ENCODE peak calls at places on chromosome 9, in eight cellular contexts. F is hepatocyte, I is aorta, N is PC-3, B is gastrocnemius medialis, W is upper lobe of right lung, Q is fibroblast of lung, P is sigmoid colon. E is an unnamed sample.

GRCh38 chr9:132806723-132807421 is 71.2 kb downstream of the AK8 start:
- DNase-seq in F (peak; percentile 29), I (peak; percentile 32), N (peak; percentile 3), B (no peak), W (no peak), Q (peak; percentile 8), P (no peak), E (no peak)

GRCh38 chr9:99748251-99748650 is 73.4 kb upstream of the NR4A3 start:
- DNase-seq in F (no peak), I (no peak), N (no peak), B (no peak), W (no peak), Q (no peak), P (no peak), E (no peak)

GRCh38 chr9:22649384-22649783 is 202.8 kb downstream of the DMRTA1 start:
- DNase-seq in F (no peak), I (no peak), N (no peak), B (no peak), W (no peak), Q (peak; percentile 33), P (no peak), E (no peak)

GRCh38 chr9:70668751-70669150 is 254.3 kb upstream of the KLF9 start:
- DNase-seq in F (no peak), I (no peak), N (no peak), B (no peak), W (no peak), Q (peak; percentile 13), P (no peak), E (no peak)

GRCh38 chr9:92660266-92660665 is 9.7 kb downstream of the IPPK start:
- DNase-seq in F (no peak), I (peak; percentile 30), N (no peak), B (no peak), W (no peak), Q (no peak), P (no peak), E (no peak)

GRCh38 chr9:21294904-21295538 is 10.1 kb downstream of the IFNA5 start:
- DNase-seq in F (no peak), I (no peak), N (no peak), B (no peak), W (no peak), Q (no peak), P (no peak), E (no peak)

GRCh38 chr9:127305450-127306226 is 41.1 kb downstream of the GARNL3 start:
- DNase-seq in F (no peak), I (no peak), N (no peak), B (no peak), W (no peak), Q (no peak), P (no peak), E (no peak)

GRCh38 chr9:27856748-27857147 is 283.5 kb upstream of the C9orf72 start:
- DNase-seq in F (no peak), I (no peak), N (no peak), B (no peak), W (no peak), Q (no peak), P (no peak), E (no peak)

GRCh38 chr9:136373300-136374182 is at the start of gene CARD9:
- DNase-seq in F (no peak), I (no peak), N (no peak), B (peak; percentile 13), W (peak; percentile 82), Q (no peak), P (peak; percentile 77), E (no peak)

GRCh38 chr9:131487001-131487400 is 15.7 kb upstream of the POMT1 start:
- DNase-seq in F (no peak), I (peak; percentile 49), N (no peak), B (no peak), W (no peak), Q (no peak), P (no peak), E (no peak)

GRCh38 chr9:36941441-36941840 is 92.6 kb downstream of the PAX5 start:
- DNase-seq in F (no peak), I (no peak), N (no peak), B (no peak), W (no peak), Q (no peak), P (no peak), E (no peak)

GRCh38 chr9:36189978-36190377 is 743 bp upstream of the CLTA start:
- DNase-seq in F (peak; percentile 46), I (no peak), N (no peak), B (no peak), W (no peak), Q (no peak), P (peak; percentile 53), E (no peak)

GRCh38 chr9:91071185-91071990 is 269.8 kb downstream of the SYK start:
- DNase-seq in F (peak; percentile 16), I (no peak), N (peak; percentile 75), B (peak; percentile 85), W (no peak), Q (peak; percentile 90), P (no peak), E (no peak)

GRCh38 chr9:27337833-27338526 is 41.0 kb upstream of the EQTN start:
- DNase-seq in F (no peak), I (no peak), N (no peak), B (no peak), W (peak; percentile 71), Q (no peak), P (no peak), E (no peak)

GRCh38 chr9:89433826-89434225 is 64.1 kb downstream of the SEMA4D start:
- DNase-seq in F (no peak), I (no peak), N (no peak), B (no peak), W (no peak), Q (peak; percentile 78), P (no peak), E (no peak)

GRCh38 chr9:86944974-86945867 is 2.1 kb downstream of the GAS1 start:
- DNase-seq in F (peak; percentile 15), I (no peak), N (no peak), B (no peak), W (no peak), Q (no peak), P (peak; percentile 71), E (no peak)

GRCh38 chr9:5553211-5553610 is 42.9 kb downstream of the PDCD1LG2 start:
- DNase-seq in F (no peak), I (no peak), N (no peak), B (no peak), W (no peak), Q (peak; percentile 92), P (no peak), E (no peak)

GRCh38 chr9:68654075-68654474 is 51.0 kb upstream of the PIP5K1B start:
- DNase-seq in F (no peak), I (no peak), N (no peak), B (no peak), W (no peak), Q (no peak), P (no peak), E (no peak)

GRCh38 chr9:131656356-131657030 is 83.4 kb downstream of the RAPGEF1 start:
- DNase-seq in F (no peak), I (no peak), N (no peak), B (peak; percentile 54), W (peak; percentile 89), Q (no peak), P (peak; percentile 83), E (peak; percentile 62)

GRCh38 chr9:14080940-14081621 is 232.9 kb downstream of the NFIB start:
- DNase-seq in F (no peak), I (no peak), N (peak; percentile 50), B (no peak), W (no peak), Q (peak; percentile 95), P (no peak), E (no peak)

GRCh38 chr9:134325096-134325812 is 1.0 kb upstream of the RXRA start:
- DNase-seq in F (peak; percentile 75), I (peak; percentile 82), N (peak; percentile 48), B (no peak), W (peak; percentile 85), Q (peak; percentile 55), P (peak; percentile 81), E (no peak)

GRCh38 chr9:17137576-17137975 is 2.7 kb downstream of the CNTLN start:
- DNase-seq in F (no peak), I (no peak), N (no peak), B (no peak), W (no peak), Q (peak; percentile 6), P (no peak), E (no peak)

GRCh38 chr9:72675586-72675985 is 154.2 kb downstream of the TMC1 start:
- DNase-seq in F (no peak), I (no peak), N (no peak), B (no peak), W (no peak), Q (peak; percentile 81), P (no peak), E (no peak)

GRCh38 chr9:12889402-12890106 is 114.7 kb downstream of the LURAP1L start:
- DNase-seq in F (no peak), I (no peak), N (no peak), B (no peak), W (no peak), Q (no peak), P (no peak), E (no peak)

GRCh38 chr9:12891588-12891987 is 116.8 kb downstream of the LURAP1L start:
- DNase-seq in F (no peak), I (no peak), N (no peak), B (no peak), W (no peak), Q (no peak), P (no peak), E (no peak)
- H3K9me3 ChIP-seq in F (no peaks in the 10 kb centered on the region), I (no peaks in the 10 kb centered on the region), N (peaks cover 4% of the 10 kb centered on the region), B (no peaks in the 10 kb centered on the region), W (no peaks in the 10 kb centered on the region), Q (no peaks in the 10 kb centered on the region), P (peaks cover 3% of the 10 kb centered on the region), E (no peaks in the 10 kb centered on the region)

GRCh38 chr9:74245871-74246552 is 251.1 kb upstream of the RORB start:
- DNase-seq in F (no peak), I (no peak), N (no peak), B (no peak), W (no peak), Q (no peak), P (no peak), E (no peak)
- H3K9me3 ChIP-seq in F (no peaks in the 10 kb centered on the region), I (no peaks in the 10 kb centered on the region), N (no peaks in the 10 kb centered on the region), B (no peaks in the 10 kb centered on the region), W (no peaks in the 10 kb centered on the region), Q (no peaks in the 10 kb centered on the region), P (peaks cover 11% of the 10 kb centered on the region), E (no peaks in the 10 kb centered on the region)

DNA sequence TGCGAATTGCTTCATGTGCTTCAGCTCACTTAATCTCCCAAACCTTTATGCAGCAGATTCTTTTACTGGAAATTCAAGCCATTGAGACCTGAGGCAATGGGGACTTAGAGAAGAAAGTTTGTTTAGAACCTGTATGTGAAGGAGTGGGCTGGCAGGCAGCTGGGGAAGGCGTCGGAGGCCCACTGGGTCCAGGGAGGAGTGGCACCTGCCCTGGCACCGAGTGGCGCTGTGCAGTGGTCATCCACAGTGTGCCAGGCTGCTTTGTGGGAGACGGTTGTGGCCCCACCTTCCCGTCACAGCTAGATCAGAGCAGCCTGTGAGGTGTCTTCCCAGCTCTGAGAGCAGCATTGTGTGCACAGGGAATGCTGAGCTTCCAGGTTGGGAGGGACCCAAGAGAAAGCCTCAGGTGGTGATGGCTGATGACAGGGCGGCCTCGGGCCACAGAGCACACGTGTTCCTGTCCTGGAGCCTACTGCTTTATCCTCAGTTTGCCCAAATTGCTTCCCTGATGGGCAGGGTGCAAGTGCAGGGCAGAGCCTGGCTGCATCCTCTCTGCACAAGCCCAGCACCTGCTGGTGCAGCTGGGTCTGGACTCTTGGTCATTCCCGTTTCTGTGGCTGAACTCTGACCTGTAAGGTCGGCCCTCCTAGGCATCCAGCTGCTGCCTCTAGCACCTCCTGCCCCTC is 175.2 kb downstream of the CACNA1B start:
- DNase-seq in F (no peak), I (peak; percentile 62), N (no peak), B (no peak), W (peak; percentile 28), Q (no peak), P (peak; percentile 38), E (no peak)
- H3K9me3 ChIP-seq in F (no peaks in the 10 kb centered on the region), I (no peaks in the 10 kb centered on the region), N (no peaks in the 10 kb centered on the region), B (no peaks in the 10 kb centered on the region), W (no peaks in the 10 kb centered on the region), Q (no peaks in the 10 kb centered on the region), P (no peaks in the 10 kb centered on the region), E (no peaks in the 10 kb centered on the region)

GRCh38 chr9:107793541-107793940 is 304.0 kb upstream of the KLF4 start:
- DNase-seq in F (no peak), I (no peak), N (no peak), B (no peak), W (no peak), Q (no peak), P (no peak), E (no peak)
- H3K9me3 ChIP-seq in F (no peaks in the 10 kb centered on the region), I (no peaks in the 10 kb centered on the region), N (no peaks in the 10 kb centered on the region), B (no peaks in the 10 kb centered on the region), W (no peaks in the 10 kb centered on the region), Q (no peaks in the 10 kb centered on the region), P (no peaks in the 10 kb centered on the region), E (no peaks in the 10 kb centered on the region)

E was measured in T-helper 17 cell.